ENCODE peak calls at places on chromosomes 4 and X, in four cellular contexts. One of them, this sample, is unnamed.

GRCh38 chr4:36316544-36317082 is 35.2 kb downstream of the DTHD1 start:
- DNase-seq in A549: no peak
- DNase-seq in K562: no peak
- DNase-seq in GM12878: no peak
- DNase-seq in this sample: no peak

GRCh38 chr4:55729306-55730142 is 90.1 kb upstream of the EXOC1L start:
- DNase-seq in A549: no peak
- DNase-seq in GM12878: no peak
- DNase-seq in K562: peak
- DNase-seq in this sample: no peak

GRCh38 chr4:127730142-127730913 is at the start of gene SLC25A31:
- DNase-seq in GM12878: no peak
- DNase-seq in K562: no peak
- DNase-seq in A549: no peak
- DNase-seq in this sample: no peak

GRCh38 chrX:42695800-42696358 is 82.1 kb downstream of the PPP1R2C start:
- DNase-seq in A549: no peak
- DNase-seq in K562: no peak
- DNase-seq in GM12878: no peak
- DNase-seq in this sample: no peak

GRCh38 chr4:122458625-122459024 is 2.1 kb upstream of the IL2 start:
- DNase-seq in GM12878: no peak
- DNase-seq in K562: peak
- DNase-seq in A549: no peak
- DNase-seq in this sample: no peak

GRCh38 chrX:15242899-15243555 is 26.9 kb downstream of the ASB9 start:
- DNase-seq in K562: peak
- DNase-seq in GM12878: peak
- DNase-seq in A549: peak
- DNase-seq in this sample: peak

GRCh38 chrX:71666240-71667223 is 814 bp upstream of the LOC101059915 start:
- DNase-seq in K562: peak
- DNase-seq in GM12878: no peak
- DNase-seq in A549: peak
- DNase-seq in this sample: no peak

GRCh38 chr4:3268395-3269104 is 19.6 kb downstream of the MSANTD1 start:
- DNase-seq in A549: no peak
- DNase-seq in K562: no peak
- DNase-seq in GM12878: no peak
- DNase-seq in this sample: peak

GRCh38 chr4:53193111-53193510 is 172.8 kb downstream of the SCFD2 start:
- DNase-seq in K562: no peak
- DNase-seq in A549: no peak
- DNase-seq in GM12878: no peak
- DNase-seq in this sample: no peak

GRCh38 chrX:153829799-153830631 is at the start of gene PDZD4:
- DNase-seq in K562: no peak
- DNase-seq in A549: no peak
- DNase-seq in GM12878: no peak
- DNase-seq in this sample: peak

GRCh38 chrX:115362334-115363095 is 73.0 kb downstream of the LUZP4 start:
- DNase-seq in K562: no peak
- DNase-seq in A549: no peak
- DNase-seq in GM12878: no peak
- DNase-seq in this sample: no peak

GRCh38 chr4:40908702-40909362 is 159.1 kb downstream of the NSUN7 start:
- DNase-seq in GM12878: peak
- DNase-seq in A549: peak
- DNase-seq in K562: peak
- DNase-seq in this sample: peak

GRCh38 chrX:49915352-49916222 is 6.8 kb upstream of the CLCN5 start:
- DNase-seq in K562: peak
- DNase-seq in A549: peak
- DNase-seq in GM12878: no peak
- DNase-seq in this sample: peak

GRCh38 chrX:119990409-119990994 is 47.0 kb upstream of the NKAP start:
- DNase-seq in A549: no peak
- DNase-seq in K562: no peak
- DNase-seq in GM12878: no peak
- DNase-seq in this sample: no peak

GRCh38 chr4:94446386-94446785 is 5.4 kb upstream of the PDLIM5 start:
- DNase-seq in A549: no peak
- DNase-seq in K562: no peak
- DNase-seq in GM12878: no peak
- DNase-seq in this sample: no peak

GRCh38 chr4:144504853-144505252 is 141.1 kb upstream of the HHIP start:
- DNase-seq in K562: no peak
- DNase-seq in GM12878: no peak
- DNase-seq in A549: no peak
- DNase-seq in this sample: no peak

GRCh38 chr4:140158234-140159030 is 4.4 kb upstream of the MAML3 start:
- DNase-seq in A549: no peak
- DNase-seq in GM12878: no peak
- DNase-seq in K562: no peak
- DNase-seq in this sample: peak

GRCh38 chr4:155495572-155496293 is 119.0 kb upstream of the MAP9 start:
- DNase-seq in K562: no peak
- DNase-seq in A549: no peak
- DNase-seq in GM12878: no peak
- DNase-seq in this sample: no peak

GRCh38 chr4:151324449-151325319 is 721 bp downstream of the SH3D19 start:
- DNase-seq in K562: peak
- DNase-seq in GM12878: no peak
- DNase-seq in A549: peak
- DNase-seq in this sample: peak

GRCh38 chrX:23394421-23394820 is 59.8 kb downstream of the PTCHD1 start:
- DNase-seq in A549: no peak
- DNase-seq in GM12878: no peak
- DNase-seq in K562: no peak
- DNase-seq in this sample: no peak

GRCh38 chr4:102217775-102218174 is 127.5 kb downstream of the SLC39A8 start:
- DNase-seq in K562: no peak
- DNase-seq in A549: no peak
- DNase-seq in GM12878: no peak
- DNase-seq in this sample: no peak

GRCh38 chr4:77931452-77932135 is 69.0 kb downstream of the MRPL1 start:
- DNase-seq in K562: no peak
- DNase-seq in A549: no peak
- DNase-seq in GM12878: no peak
- DNase-seq in this sample: no peak

GRCh38 chr4:4852591-4853362 is 6.7 kb upstream of the MSX1 start:
- DNase-seq in K562: peak
- DNase-seq in GM12878: no peak
- DNase-seq in A549: no peak
- DNase-seq in this sample: peak

GRCh38 chr4:38610844-38611550 is 53.0 kb upstream of the KLF3 start:
- DNase-seq in A549: no peak
- DNase-seq in GM12878: no peak
- DNase-seq in K562: no peak
- DNase-seq in this sample: no peak

GRCh38 chr4:151745727-151746231 is 15.0 kb downstream of the GATB start:
- DNase-seq in K562: peak
- DNase-seq in GM12878: no peak
- DNase-seq in A549: no peak
- DNase-seq in this sample: no peak

DNA sequence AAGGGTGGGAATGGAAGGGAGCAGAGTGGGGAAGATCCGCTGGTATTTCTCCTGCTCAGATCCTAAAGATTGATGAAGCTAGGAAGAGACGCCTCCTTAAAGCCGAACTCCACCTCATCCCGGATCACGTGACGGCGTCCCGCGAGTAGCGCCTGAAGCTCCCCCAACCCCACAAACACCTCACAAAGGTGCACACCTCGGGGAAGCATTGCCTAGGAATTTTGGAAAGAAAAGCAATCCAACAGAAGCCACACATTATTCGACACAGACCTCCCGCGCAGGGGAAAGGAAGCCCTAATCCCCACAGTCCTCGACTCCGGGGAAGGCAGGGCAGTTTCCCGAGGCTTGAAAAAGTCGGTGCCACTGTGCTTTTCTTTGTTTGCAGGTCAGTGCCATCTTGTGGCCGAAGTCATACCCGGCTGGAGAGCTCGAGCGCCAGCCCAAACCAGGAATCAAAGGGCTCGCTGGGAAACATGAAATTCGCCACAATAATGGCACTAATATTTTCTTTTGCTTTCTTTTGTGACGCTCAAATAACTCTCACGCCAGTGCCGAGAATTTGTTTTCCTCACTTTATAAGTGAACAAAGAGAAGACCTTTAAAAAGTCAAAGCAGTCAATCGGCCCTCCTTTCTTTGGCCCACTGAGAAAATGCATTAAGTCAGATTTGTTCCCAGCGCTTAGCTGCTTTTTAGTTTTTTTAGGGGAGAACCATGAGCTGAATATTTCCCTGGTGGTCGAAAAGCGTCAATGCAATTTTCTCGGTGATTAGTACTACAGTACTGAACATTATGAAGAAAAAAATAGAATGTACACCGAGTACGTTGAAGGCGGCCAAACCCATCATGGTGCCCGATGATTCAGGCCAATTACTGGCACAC is at the start of gene NPY1R:
- DNase-seq in K562: peak
- DNase-seq in GM12878: peak
- DNase-seq in A549: peak
- DNase-seq in this sample: peak
- TF ChIP-seq MAX in K562: no peak
- TF ChIP-seq MAX in GM12878: no peak
- TF ChIP-seq MAX in A549: peak
- TF ChIP-seq MAX in this sample: no peak

GRCh38 chr4:149709640-149710039 is 106.0 kb downstream of the IQCM start:
- DNase-seq in A549: no peak
- DNase-seq in K562: no peak
- DNase-seq in GM12878: no peak
- DNase-seq in this sample: no peak
- TF ChIP-seq RCOR1 in A549: no peak
- TF ChIP-seq RCOR1 in K562: no peak
- TF ChIP-seq RCOR1 in GM12878: no peak
- TF ChIP-seq RCOR1 in this sample: no peak

DNA sequence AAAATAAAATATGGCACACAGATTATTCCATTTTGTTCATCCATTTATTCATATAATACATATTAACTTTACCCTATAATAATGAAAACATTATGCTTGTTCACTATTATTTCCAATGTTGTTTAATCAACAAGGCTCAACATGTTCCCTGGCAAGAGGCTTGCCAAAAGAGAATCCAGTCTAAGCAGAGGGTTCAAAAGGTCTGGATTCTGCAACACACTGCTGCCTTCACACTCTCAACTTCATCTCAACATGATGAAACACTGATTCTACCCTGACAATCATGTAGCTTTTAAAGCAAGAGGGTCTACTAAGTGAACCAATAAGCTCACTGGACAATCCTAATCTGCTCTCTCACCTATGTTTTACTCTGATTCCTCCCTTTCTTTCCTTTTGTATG is 101.1 kb downstream of the MID1 start:
- DNase-seq in A549: no peak
- DNase-seq in K562: no peak
- DNase-seq in GM12878: no peak
- DNase-seq in this sample: no peak
- TF ChIP-seq MAX in A549: no peak
- TF ChIP-seq MAX in K562: no peak
- TF ChIP-seq MAX in GM12878: no peak
- TF ChIP-seq MAX in this sample: no peak

GRCh38 chr4:112739442-112739841 is 102.5 kb downstream of the LARP7 start:
- DNase-seq in K562: no peak
- DNase-seq in A549: no peak
- DNase-seq in GM12878: no peak
- DNase-seq in this sample: no peak
- TF ChIP-seq RCOR1 in K562: no peak
- TF ChIP-seq RCOR1 in A549: no peak
- TF ChIP-seq RCOR1 in GM12878: no peak
- TF ChIP-seq RCOR1 in this sample: no peak

GRCh38 chrX:149713279-149714050 is 1.6 kb downstream of the MAGEA11 start:
- DNase-seq in GM12878: no peak
- DNase-seq in A549: no peak
- DNase-seq in K562: no peak
- DNase-seq in this sample: no peak

GRCh38 chrX:149711545-149712236 is at the start of gene MAGEA11:
- DNase-seq in K562: no peak
- DNase-seq in GM12878: no peak
- DNase-seq in A549: no peak
- DNase-seq in this sample: no peak

GRCh38 chrX:149715468-149715867 is 3.6 kb downstream of the MAGEA11 start:
- DNase-seq in K562: no peak
- DNase-seq in A549: no peak
- DNase-seq in GM12878: peak
- DNase-seq in this sample: no peak

GRCh38 chrX:149717803-149718202 is 5.9 kb downstream of the MAGEA11 start:
- DNase-seq in GM12878: no peak
- DNase-seq in A549: no peak
- DNase-seq in K562: no peak
- DNase-seq in this sample: no peak

DNA sequence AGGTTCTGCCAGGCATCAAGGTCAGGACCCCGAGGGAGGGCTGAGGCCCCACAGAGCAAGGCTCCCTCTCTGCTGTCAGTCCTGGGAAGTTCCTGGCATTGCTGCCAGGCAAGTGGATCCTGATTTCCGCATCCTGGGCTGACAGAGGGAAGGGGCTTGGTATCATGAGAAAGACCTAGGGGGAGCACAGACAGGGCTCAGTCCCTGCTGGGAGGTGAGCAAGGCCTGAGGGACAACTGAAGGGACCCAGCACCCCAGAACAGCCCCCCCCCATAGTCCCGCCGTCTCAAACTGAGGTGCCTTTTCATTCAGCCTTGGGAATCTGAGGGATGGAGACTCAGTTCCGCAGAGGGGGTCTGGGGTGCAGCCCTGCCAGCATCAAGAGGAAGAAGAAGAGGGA is 971 bp downstream of the MAGEA11 start:
- DNase-seq in GM12878: no peak
- DNase-seq in A549: no peak
- DNase-seq in K562: no peak
- DNase-seq in this sample: no peak
- TF ChIP-seq MAX in GM12878: no peak
- TF ChIP-seq MAX in A549: no peak
- TF ChIP-seq MAX in K562: no peak
- TF ChIP-seq MAX in this sample: no peak

DNA sequence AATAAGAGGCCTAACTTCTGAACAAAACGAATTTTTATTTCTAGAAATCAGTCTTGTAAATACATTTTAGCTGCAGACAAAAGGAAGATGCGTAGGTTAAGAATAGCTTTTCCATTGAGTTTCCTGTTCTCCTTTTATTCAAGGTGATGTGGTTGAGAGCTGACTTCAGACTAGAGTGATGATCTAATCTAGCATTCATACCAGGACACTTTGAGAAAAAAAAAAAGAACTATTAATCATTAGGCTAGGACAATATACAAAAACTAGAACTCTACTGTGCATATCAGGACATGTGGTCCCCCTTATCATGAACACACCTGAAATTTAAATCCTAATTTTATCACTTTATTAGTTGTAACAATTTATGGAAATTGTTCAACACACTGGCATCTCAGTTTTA is 884.6 kb upstream of the EPHA5 start:
- DNase-seq in K562: no peak
- DNase-seq in A549: no peak
- DNase-seq in GM12878: no peak
- DNase-seq in this sample: no peak
- TF ChIP-seq RCOR1 in K562: no peak
- TF ChIP-seq RCOR1 in A549: no peak
- TF ChIP-seq RCOR1 in GM12878: no peak
- TF ChIP-seq RCOR1 in this sample: no peak